ENCODE peak calls at places on chromosomes 1 and 21, in eight cellular contexts. One of them, this sample, is unnamed.

GRCh38 chr1:5423109-5423508 is 569.1 kb downstream of the NPHP4 start:
- DNase-seq in EL: no peak
- DNase-seq in activated T-helper 1 cell treated with anti-CD3 and anti-CD28 coated beads, Interleukin-12 subunit alpha, Interleukin-12 subunit beta, Interleukin-2, Interleukin-4 antibody, amounts not matched to agents 30 ng/mL and 10 ng/mL and 1 ng/mL, durations not matched to agents 14 hours and 24 hours and 36 hours: peak
- DNase-seq in T1000: no peak
- DNase-seq in substantia nigra: peak
- DNase-seq in DMS153: peak
- DNase-seq in heart right ventricle: no peak
- DNase-seq in progenitor cell of endocrine pancreas: no peak
- DNase-seq in this sample: no peak

GRCh38 chr1:50332941-50333594 is 90.2 kb downstream of the DMRTA2 start:
- DNase-seq in T1000: peak
- DNase-seq in progenitor cell of endocrine pancreas: peak
- DNase-seq in heart right ventricle: peak
- DNase-seq in DMS153: peak
- DNase-seq in substantia nigra: peak
- DNase-seq in EL: peak
- DNase-seq in activated T-helper 1 cell treated with anti-CD3 and anti-CD28 coated beads, Interleukin-12 subunit alpha, Interleukin-12 subunit beta, Interleukin-2, Interleukin-4 antibody, amounts not matched to agents 30 ng/mL and 10 ng/mL and 1 ng/mL, durations not matched to agents 14 hours and 24 hours and 36 hours: peak
- DNase-seq in this sample: peak

GRCh38 chr1:91091812-91092211 is 70.0 kb upstream of the ZNF644 start:
- DNase-seq in T1000: no peak
- DNase-seq in substantia nigra: no peak
- DNase-seq in DMS153: peak
- DNase-seq in activated T-helper 1 cell treated with anti-CD3 and anti-CD28 coated beads, Interleukin-12 subunit alpha, Interleukin-12 subunit beta, Interleukin-2, Interleukin-4 antibody, amounts not matched to agents 30 ng/mL and 10 ng/mL and 1 ng/mL, durations not matched to agents 14 hours and 24 hours and 36 hours: no peak
- DNase-seq in heart right ventricle: no peak
- DNase-seq in EL: peak
- DNase-seq in progenitor cell of endocrine pancreas: no peak
- DNase-seq in this sample: no peak

GRCh38 chr1:147211577-147211976 is 13.6 kb downstream of the FMO5 start:
- DNase-seq in heart right ventricle: no peak
- DNase-seq in T1000: no peak
- DNase-seq in progenitor cell of endocrine pancreas: no peak
- DNase-seq in EL: no peak
- DNase-seq in activated T-helper 1 cell treated with anti-CD3 and anti-CD28 coated beads, Interleukin-12 subunit alpha, Interleukin-12 subunit beta, Interleukin-2, Interleukin-4 antibody, amounts not matched to agents 30 ng/mL and 10 ng/mL and 1 ng/mL, durations not matched to agents 14 hours and 24 hours and 36 hours: no peak
- DNase-seq in substantia nigra: no peak
- DNase-seq in DMS153: no peak
- DNase-seq in this sample: no peak

GRCh38 chr1:11391891-11392290 is 87.1 kb upstream of the DISP3 start:
- DNase-seq in heart right ventricle: no peak
- DNase-seq in substantia nigra: peak
- DNase-seq in activated T-helper 1 cell treated with anti-CD3 and anti-CD28 coated beads, Interleukin-12 subunit alpha, Interleukin-12 subunit beta, Interleukin-2, Interleukin-4 antibody, amounts not matched to agents 30 ng/mL and 10 ng/mL and 1 ng/mL, durations not matched to agents 14 hours and 24 hours and 36 hours: no peak
- DNase-seq in EL: no peak
- DNase-seq in DMS153: no peak
- DNase-seq in T1000: no peak
- DNase-seq in progenitor cell of endocrine pancreas: no peak
- DNase-seq in this sample: peak

GRCh38 chr1:152502496-152503180 is 8.0 kb upstream of the LCE5A start:
- DNase-seq in substantia nigra: no peak
- DNase-seq in heart right ventricle: no peak
- DNase-seq in progenitor cell of endocrine pancreas: no peak
- DNase-seq in activated T-helper 1 cell treated with anti-CD3 and anti-CD28 coated beads, Interleukin-12 subunit alpha, Interleukin-12 subunit beta, Interleukin-2, Interleukin-4 antibody, amounts not matched to agents 30 ng/mL and 10 ng/mL and 1 ng/mL, durations not matched to agents 14 hours and 24 hours and 36 hours: no peak
- DNase-seq in T1000: no peak
- DNase-seq in EL: peak
- DNase-seq in DMS153: no peak
- DNase-seq in this sample: no peak

GRCh38 chr1:219555802-219556201 is 57.1 kb downstream of the ZC3H11B start:
- DNase-seq in DMS153: no peak
- DNase-seq in activated T-helper 1 cell treated with anti-CD3 and anti-CD28 coated beads, Interleukin-12 subunit alpha, Interleukin-12 subunit beta, Interleukin-2, Interleukin-4 antibody, amounts not matched to agents 30 ng/mL and 10 ng/mL and 1 ng/mL, durations not matched to agents 14 hours and 24 hours and 36 hours: no peak
- DNase-seq in heart right ventricle: no peak
- DNase-seq in substantia nigra: peak
- DNase-seq in progenitor cell of endocrine pancreas: no peak
- DNase-seq in T1000: no peak
- DNase-seq in EL: peak
- DNase-seq in this sample: no peak

GRCh38 chr1:26784023-26784871 is 3.5 kb upstream of the PIGV start:
- DNase-seq in EL: peak
- DNase-seq in activated T-helper 1 cell treated with anti-CD3 and anti-CD28 coated beads, Interleukin-12 subunit alpha, Interleukin-12 subunit beta, Interleukin-2, Interleukin-4 antibody, amounts not matched to agents 30 ng/mL and 10 ng/mL and 1 ng/mL, durations not matched to agents 14 hours and 24 hours and 36 hours: no peak
- DNase-seq in progenitor cell of endocrine pancreas: peak
- DNase-seq in heart right ventricle: peak
- DNase-seq in DMS153: peak
- DNase-seq in substantia nigra: peak
- DNase-seq in T1000: no peak
- DNase-seq in this sample: peak

GRCh38 chr1:20443703-20444587 is 42.1 kb downstream of the CAMK2N1 start:
- DNase-seq in heart right ventricle: no peak
- DNase-seq in DMS153: no peak
- DNase-seq in T1000: no peak
- DNase-seq in activated T-helper 1 cell treated with anti-CD3 and anti-CD28 coated beads, Interleukin-12 subunit alpha, Interleukin-12 subunit beta, Interleukin-2, Interleukin-4 antibody, amounts not matched to agents 30 ng/mL and 10 ng/mL and 1 ng/mL, durations not matched to agents 14 hours and 24 hours and 36 hours: no peak
- DNase-seq in progenitor cell of endocrine pancreas: no peak
- DNase-seq in substantia nigra: no peak
- DNase-seq in EL: no peak
- DNase-seq in this sample: no peak

GRCh38 chr21:44702111-44702972 is 5.4 kb downstream of the KRTAP10-12 start:
- DNase-seq in heart right ventricle: no peak
- DNase-seq in progenitor cell of endocrine pancreas: no peak
- DNase-seq in T1000: no peak
- DNase-seq in EL: no peak
- DNase-seq in activated T-helper 1 cell treated with anti-CD3 and anti-CD28 coated beads, Interleukin-12 subunit alpha, Interleukin-12 subunit beta, Interleukin-2, Interleukin-4 antibody, amounts not matched to agents 30 ng/mL and 10 ng/mL and 1 ng/mL, durations not matched to agents 14 hours and 24 hours and 36 hours: no peak
- DNase-seq in substantia nigra: peak
- DNase-seq in DMS153: no peak
- DNase-seq in this sample: no peak

GRCh38 chr1:183912265-183912886 is 107.5 kb downstream of the RGL1 start:
- DNase-seq in activated T-helper 1 cell treated with anti-CD3 and anti-CD28 coated beads, Interleukin-12 subunit alpha, Interleukin-12 subunit beta, Interleukin-2, Interleukin-4 antibody, amounts not matched to agents 30 ng/mL and 10 ng/mL and 1 ng/mL, durations not matched to agents 14 hours and 24 hours and 36 hours: no peak
- DNase-seq in substantia nigra: no peak
- DNase-seq in progenitor cell of endocrine pancreas: no peak
- DNase-seq in heart right ventricle: no peak
- DNase-seq in DMS153: no peak
- DNase-seq in T1000: no peak
- DNase-seq in EL: no peak
- DNase-seq in this sample: no peak

This sample was measured in anterior cingulate cortex.